ENCODE peak calls at places on chromosomes 16 and 17, in seven cellular contexts. Y is fibroblast of lung, V is uterus, U is SK-N-SH, L is upper lobe of right lung, I is astrocyte, W is psoas muscle. Z is an unnamed sample.

GRCh38 chr17:39738568-39738901 is 797 bp downstream of the GRB7 start:
- DNase-seq in Y (no peak), V (no peak), U (no peak), L (no peak), I (no peak), W (no peak), Z (no peak)

GRCh38 chr16:28218109-28218508 is 6.3 kb upstream of the XPO6 start:
- DNase-seq in Y (peak), V (no peak), U (no peak), L (no peak), I (no peak), W (no peak), Z (peak)

GRCh38 chr17:73485130-73485529 is 159.1 kb downstream of the SDK2 start:
- DNase-seq in Y (no peak), V (no peak), U (no peak), L (no peak), I (no peak), W (no peak), Z (no peak)

GRCh38 chr17:57294629-57295501 is 38.5 kb downstream of the MSI2 start:
- DNase-seq in Y (peak), V (no peak), U (peak), L (no peak), I (peak), W (peak), Z (peak)

GRCh38 chr17:4514206-4514605 is 15.5 kb downstream of the SPNS2 start:
- DNase-seq in Y (no peak), V (no peak), U (no peak), L (peak), I (no peak), W (no peak), Z (no peak)

GRCh38 chr17:78803161-78803845 is 21.2 kb upstream of the CYTH1 start:
- DNase-seq in Y (no peak), V (no peak), U (no peak), L (no peak), I (no peak), W (no peak), Z (no peak)

GRCh38 chr16:80894091-80894490 is 89.7 kb upstream of the CDYL2 start:
- DNase-seq in Y (peak), V (no peak), U (no peak), L (no peak), I (peak), W (no peak), Z (no peak)

GRCh38 chr17:65627892-65628622 is 66.6 kb upstream of the AXIN2 start:
- DNase-seq in Y (peak), V (peak), U (no peak), L (no peak), I (peak), W (peak), Z (no peak)

GRCh38 chr17:80884811-80885210 is 106.8 kb upstream of the CHMP6 start:
- DNase-seq in Y (no peak), V (no peak), U (no peak), L (no peak), I (no peak), W (no peak), Z (no peak)

GRCh38 chr17:67156269-67157199 is 88.5 kb downstream of the HELZ start:
- DNase-seq in Y (peak), V (no peak), U (no peak), L (no peak), I (peak), W (no peak), Z (no peak)

GRCh38 chr17:78409191-78409621 is 30.8 kb downstream of the PGS1 start:
- DNase-seq in Y (no peak), V (no peak), U (no peak), L (peak), I (no peak), W (no peak), Z (peak)

GRCh38 chr17:17849863-17850373 is 13.1 kb upstream of the SREBF1 start:
- DNase-seq in Y (peak), V (peak), U (peak), L (no peak), I (peak), W (peak), Z (no peak)

GRCh38 chr17:6353161-6353560 is 81.8 kb downstream of the AIPL1 start:
- DNase-seq in Y (no peak), V (no peak), U (no peak), L (no peak), I (no peak), W (no peak), Z (no peak)

GRCh38 chr17:28957277-28957991 is 6.1 kb upstream of the PHF12 start:
- DNase-seq in Y (no peak), V (no peak), U (no peak), L (no peak), I (no peak), W (no peak), Z (no peak)

GRCh38 chr17:40530988-40531971 is 29.9 kb upstream of the TNS4 start:
- DNase-seq in Y (no peak), V (peak), U (no peak), L (peak), I (no peak), W (no peak), Z (no peak)

GRCh38 chr16:84924339-84925091 is 86.8 kb downstream of the ZDHHC7 start:
- DNase-seq in Y (no peak), V (peak), U (no peak), L (no peak), I (no peak), W (peak), Z (no peak)

GRCh38 chr16:49838639-49839461 is 17.1 kb downstream of the ZNF423 start:
- DNase-seq in Y (no peak), V (peak), U (peak), L (no peak), I (no peak), W (no peak), Z (no peak)

DNA sequence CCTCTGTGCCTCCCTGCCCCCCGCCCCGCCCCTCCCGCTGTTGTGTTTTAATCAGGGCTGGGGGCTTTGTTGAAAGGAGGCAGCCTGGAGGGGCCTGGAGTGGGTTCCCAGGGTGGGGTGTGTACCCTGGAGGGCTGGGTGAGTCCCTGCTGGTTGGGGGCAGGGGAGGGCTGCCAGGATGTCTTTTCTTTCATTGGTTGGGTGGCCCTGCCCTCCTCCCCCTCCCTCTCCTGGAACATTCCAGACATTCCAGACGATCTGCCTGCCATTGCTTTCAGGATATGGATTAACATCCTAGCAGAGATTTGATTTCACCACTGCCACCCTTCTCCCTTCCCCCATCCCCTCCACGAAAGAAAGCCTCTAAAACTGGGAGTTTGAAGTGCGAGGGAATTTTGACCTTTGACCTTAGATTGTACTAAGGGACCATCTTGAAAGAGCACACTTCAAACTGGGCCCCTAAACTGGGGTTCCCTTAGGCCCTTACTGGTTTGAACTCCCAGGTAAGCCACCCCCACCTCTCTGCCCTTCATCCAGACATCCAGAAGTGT is 25.3 kb downstream of the IGF2BP1 start:
- DNase-seq in Y (peak), V (no peak), U (no peak), L (no peak), I (peak), W (no peak), Z (no peak)
- H3K4me3 ChIP-seq in Y (no peak), V (no peak), U (no peak), L (no peak), I (peak), W (no peak), Z (no peak)

GRCh38 chr16:83136924-83137323 is 510.2 kb downstream of the CDH13 start:
- DNase-seq in Y (no peak), V (no peak), U (no peak), L (no peak), I (no peak), W (no peak), Z (no peak)

GRCh38 chr16:83138976-83139690 is 512.4 kb downstream of the CDH13 start:
- DNase-seq in Y (no peak), V (no peak), U (no peak), L (no peak), I (no peak), W (no peak), Z (no peak)

GRCh38 chr16:83137326-83137770 is 510.6 kb downstream of the CDH13 start:
- DNase-seq in Y (peak), V (peak), U (no peak), L (no peak), I (peak), W (no peak), Z (no peak)

GRCh38 chr16:83138512-83138911 is 511.7 kb downstream of the CDH13 start:
- DNase-seq in Y (no peak), V (no peak), U (no peak), L (no peak), I (no peak), W (no peak), Z (no peak)

DNA sequence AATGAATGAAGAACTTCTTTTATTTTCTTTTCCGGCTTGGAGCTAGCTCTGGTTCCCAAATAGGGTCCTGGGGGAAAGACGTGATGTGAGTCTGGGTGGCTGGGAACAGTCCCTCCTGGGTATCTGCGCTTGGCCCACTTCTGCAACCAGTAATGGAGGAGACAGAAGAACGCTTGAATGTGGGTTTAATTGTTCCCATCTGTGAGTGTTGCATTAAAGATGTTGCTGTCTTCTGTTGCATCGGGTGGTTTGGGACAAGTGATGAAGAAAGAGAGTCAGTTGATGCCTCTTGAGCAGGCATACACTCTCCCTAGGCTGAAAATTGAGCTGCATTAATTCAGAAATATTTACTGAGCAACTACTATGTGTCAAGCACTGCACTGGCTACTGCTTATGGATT is 511.1 kb downstream of the CDH13 start:
- DNase-seq in Y (no peak), V (no peak), U (no peak), L (no peak), I (no peak), W (no peak), Z (no peak)
- H3K4me3 ChIP-seq in Y (peak), V (no peak), U (peak), L (peak), I (peak), W (peak), Z (no peak)

GRCh38 chr17:27244019-27244418 is 49.9 kb upstream of the WSB1 start:
- DNase-seq in Y (no peak), V (no peak), U (no peak), L (no peak), I (no peak), W (no peak), Z (no peak)
- H3K4me3 ChIP-seq in Y (no peak), V (no peak), U (no peak), L (no peak), I (no peak), W (no peak), Z (no peak)

GRCh38 chr16:79287424-79287917 is 313.1 kb downstream of the MAF start:
- DNase-seq in Y (no peak), V (no peak), U (no peak), L (no peak), I (no peak), W (no peak), Z (no peak)
- H3K4me3 ChIP-seq in Y (no peak), V (peak), U (no peak), L (peak), I (no peak), W (peak), Z (no peak)

DNA sequence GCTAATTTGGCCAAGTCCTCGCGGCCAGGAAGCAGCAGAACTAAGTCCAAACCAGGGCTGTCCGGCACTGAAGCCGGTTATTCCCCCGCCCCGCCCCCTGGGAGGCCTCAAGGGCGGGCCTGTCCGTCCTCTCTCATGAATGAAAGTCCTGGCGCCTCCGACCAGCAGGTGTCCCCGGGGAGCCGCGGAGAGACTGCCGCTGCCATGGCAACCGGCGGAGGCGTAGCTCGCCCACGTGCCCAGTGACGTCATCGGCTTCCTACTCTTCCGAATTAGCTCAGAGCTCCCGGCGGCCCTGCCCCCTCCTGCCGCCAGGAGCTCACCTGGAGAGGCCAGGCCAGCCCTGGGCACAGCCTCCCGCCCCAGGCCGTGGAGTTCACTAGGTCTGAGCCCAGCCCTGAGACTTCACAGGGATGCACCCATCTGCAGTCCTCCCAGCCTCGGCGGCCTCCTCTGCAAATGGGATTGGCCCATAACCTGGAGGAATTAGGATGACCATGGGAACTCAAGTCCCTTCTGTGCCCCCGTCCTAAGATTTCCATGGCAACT is 1.3 kb downstream of the SPATA2L start:
- DNase-seq in Y (peak), V (peak), U (peak), L (peak), I (peak), W (peak), Z (peak)
- H3K4me3 ChIP-seq in Y (peak), V (peak), U (peak), L (peak), I (peak), W (peak), Z (peak)

GRCh38 chr17:48995871-48996695 is 1.1 kb upstream of the IGF2BP1 start:
- DNase-seq in Y (no peak), V (no peak), U (peak), L (no peak), I (no peak), W (no peak), Z (peak)
- H3K4me3 ChIP-seq in Y (no peak), V (no peak), U (no peak), L (no peak), I (peak), W (peak), Z (peak)

GRCh38 chr17:76382305-76382802 is 2.1 kb upstream of the SPHK1 start:
- DNase-seq in Y (peak), V (no peak), U (peak), L (no peak), I (peak), W (peak), Z (peak)
- H3K4me3 ChIP-seq in Y (peak), V (peak), U (peak), L (peak), I (peak), W (peak), Z (peak)

Z was measured in WERI-Rb-1.